ENCODE peak calls at places on chromosomes 5 and 9, in four cellular contexts. O is WERI-Rb-1; I is Peyer's patch; H is CD8-positive, alpha-beta memory T cell. J is an unnamed sample.

GRCh38 chr9:114310471-114311450 is 12.1 kb upstream of the ORM1 start:
- DNase-seq in O (peak), I (peak), H (no peak), J (no peak)

GRCh38 chr5:101364469-101364868 is 461.4 kb upstream of the ST8SIA4 start:
- DNase-seq in O (no peak), I (peak), H (no peak), J (no peak)

GRCh38 chr9:96524045-96524444 is 74.1 kb downstream of the HABP4 start:
- DNase-seq in O (no peak), I (no peak), H (no peak), J (no peak)

GRCh38 chr5:92527311-92528078 is 1053.5 kb downstream of the NR2F1-AS1 start:
- DNase-seq in O (no peak), I (no peak), H (no peak), J (no peak)

GRCh38 chr9:68500457-68501158 is 40.1 kb downstream of the TMEM252 start:
- DNase-seq in O (no peak), I (no peak), H (no peak), J (no peak)

GRCh38 chr5:174059247-174059646 is 13.7 kb downstream of the NSG2 start:
- DNase-seq in O (no peak), I (no peak), H (no peak), J (no peak)

GRCh38 chr5:171961117-171961516 is 45.3 kb downstream of the FBXW11 start:
- DNase-seq in O (no peak), I (no peak), H (no peak), J (no peak)

GRCh38 chr9:25225938-25226760 is 452.1 kb downstream of the TUSC1 start:
- DNase-seq in O (no peak), I (no peak), H (no peak), J (no peak)

GRCh38 chr5:171595801-171596231 is 176.4 kb downstream of the FGF18 start:
- DNase-seq in O (no peak), I (no peak), H (no peak), J (no peak)

GRCh38 chr5:72206160-72206559 is 98.9 kb downstream of the MAP1B start:
- DNase-seq in O (no peak), I (no peak), H (no peak), J (no peak)

GRCh38 chr9:72305102-72305546 is 59.9 kb downstream of the ZFAND5 start:
- DNase-seq in O (no peak), I (peak), H (no peak), J (peak)

GRCh38 chr5:93581738-93582414 is 857 bp upstream of the NR2F1-AS1 start:
- DNase-seq in O (no peak), I (no peak), H (no peak), J (no peak)
- H3K4me3 ChIP-seq in O (peak), I (peak), H (no peak), J (peak)

GRCh38 chr9:17578577-17578910 is 322 bp upstream of the SH3GL2 start:
- DNase-seq in O (no peak), I (no peak), H (no peak), J (no peak)
- H3K4me3 ChIP-seq in O (peak), I (peak), H (no peak), J (peak)

DNA sequence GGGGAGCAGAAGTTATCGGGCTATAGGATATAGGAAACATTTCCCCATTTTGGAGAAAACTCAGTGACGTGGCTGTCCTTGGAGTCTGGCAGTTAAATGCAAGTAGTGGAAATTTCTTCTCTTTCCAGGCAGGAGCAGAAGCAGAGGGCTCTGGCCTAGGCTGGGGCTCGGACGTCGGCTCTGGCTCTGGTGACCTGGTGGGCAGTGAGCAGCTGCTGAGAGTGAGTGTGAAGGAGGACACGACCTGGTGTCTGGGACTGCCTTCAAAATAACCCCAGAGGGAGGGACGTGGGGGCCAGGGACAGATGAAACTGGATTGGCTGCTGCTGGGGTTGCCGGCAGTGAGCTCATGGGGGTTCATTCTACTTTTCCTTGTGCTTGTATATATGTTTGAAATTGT is 79.5 kb downstream of the COL15A1 start:
- DNase-seq in O (no peak), I (no peak), H (no peak), J (no peak)
- H3K4me3 ChIP-seq in O (no peak), I (no peak), H (no peak), J (no peak)

GRCh38 chr9:137406876-137407589 is 15.9 kb downstream of the EXD3 start:
- DNase-seq in O (peak), I (peak), H (peak), J (peak)
- H3K4me3 ChIP-seq in O (peak), I (peak), H (no peak), J (peak)

DNA sequence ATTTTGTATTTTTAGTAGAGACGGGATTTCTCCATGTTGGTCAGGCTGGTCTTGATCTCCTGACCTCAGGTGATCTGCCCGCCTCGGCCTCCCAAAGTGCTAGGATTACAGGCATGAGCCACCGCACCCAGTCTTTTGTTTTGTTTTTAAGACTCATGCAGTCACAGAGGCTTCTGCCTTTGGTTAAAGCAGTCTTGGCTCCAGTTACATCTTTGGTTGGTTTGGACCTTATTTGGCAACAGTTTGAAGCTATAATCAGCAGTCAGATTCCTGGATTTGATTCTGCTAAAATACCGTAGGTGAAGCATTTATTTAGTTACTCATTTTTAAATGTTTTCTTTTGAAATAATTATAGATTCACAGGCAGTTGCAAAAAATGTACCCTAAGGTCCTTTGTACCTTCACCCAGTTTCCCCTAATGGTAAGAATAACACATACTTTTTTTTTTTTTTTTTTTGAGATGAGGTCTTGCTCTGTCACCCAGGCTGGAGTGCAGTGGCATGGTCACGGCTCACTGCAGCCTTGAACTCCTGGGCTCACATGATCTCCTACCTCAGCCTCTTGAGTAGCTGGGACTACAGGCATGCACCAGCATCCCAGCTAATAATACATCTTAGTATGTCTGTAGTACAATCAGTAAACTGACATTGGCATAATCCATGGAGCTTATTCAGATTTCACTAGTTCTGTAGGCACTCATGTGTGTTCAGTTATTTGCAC is 15.7 kb downstream of the USP20 start:
- DNase-seq in O (no peak), I (no peak), H (no peak), J (no peak)
- H3K4me3 ChIP-seq in O (no peak), I (no peak), H (no peak), J (no peak)

DNA sequence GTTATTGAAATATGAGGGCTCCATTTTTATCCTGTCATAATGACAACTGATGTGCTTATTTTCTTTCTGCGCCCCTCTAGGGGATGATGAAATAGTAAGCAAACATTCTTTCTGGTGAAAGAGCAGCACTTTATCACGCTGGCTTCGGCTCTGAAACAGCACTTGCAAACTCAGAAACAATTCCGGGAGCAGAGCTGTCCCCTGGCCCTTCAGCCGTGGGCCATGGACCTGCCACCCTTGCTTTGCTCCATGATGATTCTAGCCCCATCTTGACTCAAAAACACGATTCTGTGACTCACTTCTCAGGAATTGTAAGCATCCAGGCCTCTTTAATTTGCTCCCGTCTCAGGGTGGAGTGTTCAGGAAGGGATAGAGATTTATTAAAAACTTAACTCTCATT is 431.7 kb downstream of the IRX1 start:
- DNase-seq in O (no peak), I (no peak), H (no peak), J (no peak)
- H3K4me3 ChIP-seq in O (no peak), I (no peak), H (no peak), J (no peak)

DNA sequence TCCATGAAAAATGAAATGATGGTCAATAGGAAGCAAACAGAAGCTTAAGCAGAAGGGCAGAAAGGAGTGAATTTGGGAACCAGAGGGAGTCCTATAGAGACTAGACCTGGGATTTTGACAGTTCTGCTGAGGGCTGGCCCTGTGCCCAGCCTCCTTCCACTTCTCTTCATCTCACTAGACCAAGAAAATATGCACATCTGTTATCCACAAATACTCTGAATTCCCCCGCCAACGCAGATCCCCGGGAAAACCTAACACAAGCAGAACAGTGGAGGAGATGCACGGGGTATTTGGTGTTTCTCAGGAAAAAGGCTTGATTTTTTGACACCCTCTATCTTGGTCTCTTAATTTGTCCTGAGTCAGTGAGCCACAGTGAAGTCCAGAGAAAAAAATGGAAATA is 22.7 kb downstream of the GRIA1 start:
- DNase-seq in O (no peak), I (no peak), H (no peak), J (no peak)
- H3K4me3 ChIP-seq in O (no peak), I (no peak), H (no peak), J (no peak)